ENCODE peak calls at places on chromosome 22, in six cellular contexts. One of them, this sample, is unnamed.

GRCh38 chr22:25362215-25362882 is 142.9 kb downstream of the CRYBB2 start:
- DNase-seq in H1: peak; percentile 98
- DNase-seq in HepG2: peak; percentile 35
- DNase-seq in K562: peak; percentile 60
- DNase-seq in GM12878: no peak
- DNase-seq in GM12891: peak; percentile 88
- DNase-seq in this sample: peak; percentile 87

GRCh38 chr22:28899199-28899853 is 16.0 kb downstream of the ZNRF3 start:
- DNase-seq in H1: no peak
- DNase-seq in HepG2: no peak
- DNase-seq in K562: no peak
- DNase-seq in GM12878: no peak
- DNase-seq in GM12891: no peak
- DNase-seq in this sample: no peak

GRCh38 chr22:25366876-25367466 is 147.5 kb downstream of the CRYBB2 start:
- DNase-seq in H1: no peak
- DNase-seq in HepG2: no peak
- DNase-seq in K562: no peak
- DNase-seq in GM12878: no peak
- DNase-seq in GM12891: no peak
- DNase-seq in this sample: no peak

GRCh38 chr22:42068351-42068730 is 2.3 kb downstream of the NAGA start:
- DNase-seq in H1: no peak
- DNase-seq in HepG2: no peak
- DNase-seq in K562: no peak
- DNase-seq in GM12878: no peak
- DNase-seq in GM12891: no peak
- DNase-seq in this sample: no peak

GRCh38 chr22:48760481-48761238 is 1067.0 kb downstream of the BRD1 start:
- DNase-seq in H1: no peak
- DNase-seq in HepG2: no peak
- DNase-seq in K562: no peak
- DNase-seq in GM12878: no peak
- DNase-seq in GM12891: no peak
- DNase-seq in this sample: no peak

GRCh38 chr22:37661160-37661924 is 2.8 kb downstream of the PDXP start:
- DNase-seq in H1: no peak
- DNase-seq in HepG2: peak; percentile 90
- DNase-seq in K562: peak; percentile 62
- DNase-seq in GM12878: no peak
- DNase-seq in GM12891: no peak
- DNase-seq in this sample: no peak

GRCh38 chr22:41925783-41926460 is 684 bp downstream of the TNFRSF13C start:
- DNase-seq in H1: peak; percentile 95
- DNase-seq in HepG2: peak; percentile 45
- DNase-seq in K562: peak; percentile 78
- DNase-seq in GM12878: no peak
- DNase-seq in GM12891: no peak
- DNase-seq in this sample: no peak

GRCh38 chr22:37930270-37930951 is 23.0 kb downstream of the C22orf23 start:
- DNase-seq in H1: no peak
- DNase-seq in HepG2: no peak
- DNase-seq in K562: no peak
- DNase-seq in GM12878: no peak
- DNase-seq in GM12891: peak; percentile 52
- DNase-seq in this sample: no peak

GRCh38 chr22:48708558-48709245 is 1119.0 kb downstream of the BRD1 start:
- DNase-seq in H1: no peak
- DNase-seq in HepG2: no peak
- DNase-seq in K562: no peak
- DNase-seq in GM12878: no peak
- DNase-seq in GM12891: no peak
- DNase-seq in this sample: no peak

GRCh38 chr22:48742191-48742555 is 1085.5 kb downstream of the BRD1 start:
- DNase-seq in H1: peak; percentile 17
- DNase-seq in HepG2: no peak
- DNase-seq in K562: no peak
- DNase-seq in GM12878: no peak
- DNase-seq in GM12891: no peak
- DNase-seq in this sample: no peak

GRCh38 chr22:25030636-25031035 is 78.1 kb downstream of the KIAA1671 start:
- DNase-seq in H1: no peak
- DNase-seq in HepG2: no peak
- DNase-seq in K562: no peak
- DNase-seq in GM12878: no peak
- DNase-seq in GM12891: no peak
- DNase-seq in this sample: no peak

GRCh38 chr22:49020314-49020713 is 807.4 kb downstream of the BRD1 start:
- DNase-seq in H1: no peak
- DNase-seq in HepG2: no peak
- DNase-seq in K562: no peak
- DNase-seq in GM12878: no peak
- DNase-seq in GM12891: no peak
- DNase-seq in this sample: no peak

GRCh38 chr22:23365961-23366360 is 185.7 kb downstream of the BCR start:
- DNase-seq in H1: no peak
- DNase-seq in HepG2: no peak
- DNase-seq in K562: no peak
- DNase-seq in GM12878: no peak
- DNase-seq in GM12891: no peak
- DNase-seq in this sample: no peak
- TF ChIP-seq TAF1 in H1: no peak
- TF ChIP-seq TAF1 in HepG2: no peak
- TF ChIP-seq TAF1 in K562: no peak
- TF ChIP-seq TAF1 in GM12878: no peak
- TF ChIP-seq TAF1 in GM12891: no peak
- TF ChIP-seq TAF1 in this sample: no peak

GRCh38 chr22:44685384-44686056 is 16.5 kb upstream of the PRR5 start:
- DNase-seq in H1: peak; percentile 75
- DNase-seq in HepG2: no peak
- DNase-seq in K562: peak; percentile 79
- DNase-seq in GM12878: peak; percentile 71
- DNase-seq in GM12891: no peak
- DNase-seq in this sample: peak; percentile 56
- TF ChIP-seq POLR2A in H1: no peak
- TF ChIP-seq POLR2A in HepG2: no peak
- TF ChIP-seq POLR2A in K562: no peak
- TF ChIP-seq POLR2A in GM12878: peak; percentile 68
- TF ChIP-seq POLR2A in GM12891: no peak
- TF ChIP-seq POLR2A in this sample: peak; percentile 34

GRCh38 chr22:19787849-19788141 is 27.2 kb downstream of the TBX1 start:
- DNase-seq in H1: no peak
- DNase-seq in HepG2: no peak
- DNase-seq in K562: no peak
- DNase-seq in GM12878: no peak
- DNase-seq in GM12891: no peak
- DNase-seq in this sample: no peak

GRCh38 chr22:19789406-19789805 is 28.8 kb downstream of the TBX1 start:
- DNase-seq in H1: no peak
- DNase-seq in HepG2: no peak
- DNase-seq in K562: no peak
- DNase-seq in GM12878: no peak
- DNase-seq in GM12891: no peak
- DNase-seq in this sample: no peak

GRCh38 chr22:19788661-19789225 is 28.2 kb downstream of the TBX1 start:
- DNase-seq in H1: no peak
- DNase-seq in HepG2: no peak
- DNase-seq in K562: no peak
- DNase-seq in GM12878: no peak
- DNase-seq in GM12891: no peak
- DNase-seq in this sample: no peak

GRCh38 chr22:19791243-19791642 is 30.7 kb downstream of the TBX1 start:
- DNase-seq in H1: no peak
- DNase-seq in HepG2: no peak
- DNase-seq in K562: no peak
- DNase-seq in GM12878: no peak
- DNase-seq in GM12891: no peak
- DNase-seq in this sample: no peak

GRCh38 chr22:19789828-19790227 is 29.2 kb downstream of the TBX1 start:
- DNase-seq in H1: no peak
- DNase-seq in HepG2: no peak
- DNase-seq in K562: no peak
- DNase-seq in GM12878: no peak
- DNase-seq in GM12891: no peak
- DNase-seq in this sample: no peak
- TF ChIP-seq POLR2AphosphoS5 in H1: no peak
- TF ChIP-seq POLR2AphosphoS5 in HepG2: no peak
- TF ChIP-seq POLR2AphosphoS5 in K562: no peak
- TF ChIP-seq POLR2AphosphoS5 in GM12878: no peak
- TF ChIP-seq POLR2AphosphoS5 in GM12891: no peak
- TF ChIP-seq POLR2AphosphoS5 in this sample: no peak

GRCh38 chr22:39138357-39138997 is 14.0 kb downstream of the CBX7 start:
- DNase-seq in H1: no peak
- DNase-seq in HepG2: no peak
- DNase-seq in K562: no peak
- DNase-seq in GM12878: no peak
- DNase-seq in GM12891: no peak
- DNase-seq in this sample: no peak
- TF ChIP-seq TAF1 in H1: no peak
- TF ChIP-seq TAF1 in HepG2: no peak
- TF ChIP-seq TAF1 in K562: no peak
- TF ChIP-seq TAF1 in GM12878: no peak
- TF ChIP-seq TAF1 in GM12891: no peak
- TF ChIP-seq TAF1 in this sample: no peak

DNA sequence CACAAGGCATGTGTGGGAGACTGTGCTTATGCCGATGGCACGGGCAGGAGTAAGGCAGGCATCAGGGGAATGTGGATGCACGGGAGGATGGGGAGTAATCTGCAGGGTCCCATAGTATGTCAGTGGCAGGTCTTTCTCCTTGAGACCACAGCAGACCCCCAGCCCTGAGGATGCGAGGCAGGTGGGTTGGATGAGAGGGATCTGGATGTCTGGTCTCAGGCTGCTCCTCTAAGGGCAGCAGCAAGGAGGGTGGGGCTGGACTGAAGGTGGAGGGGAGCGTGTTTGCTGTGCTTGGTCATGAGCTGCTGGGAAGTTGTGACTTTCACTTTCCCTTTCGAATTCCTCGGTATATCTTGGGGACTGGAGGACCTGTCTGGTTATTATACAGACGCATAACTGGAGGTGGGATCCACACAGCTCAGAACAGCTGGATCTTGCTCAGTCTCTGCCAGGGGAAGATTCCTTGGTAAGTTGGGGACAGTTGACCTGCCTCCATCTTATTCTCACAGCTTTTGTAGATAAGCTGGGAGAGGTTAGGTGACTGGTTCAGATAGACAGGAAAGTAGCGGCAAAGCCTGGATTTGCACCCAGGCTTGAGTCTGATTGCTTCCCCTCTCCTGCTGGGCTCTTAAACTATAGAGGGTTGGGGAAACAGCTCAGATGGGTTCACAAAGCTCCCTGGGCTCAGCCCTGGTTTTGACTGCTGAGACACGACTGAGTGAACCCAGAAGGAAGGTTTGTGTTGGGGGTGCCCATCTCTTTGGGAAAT is at the start of gene APOL1:
- DNase-seq in H1: no peak
- DNase-seq in HepG2: peak; percentile 63
- DNase-seq in K562: peak; percentile 75
- DNase-seq in GM12878: peak; percentile 62
- DNase-seq in GM12891: peak; percentile 34
- DNase-seq in this sample: no peak
- TF ChIP-seq POLR2A in H1: no peak
- TF ChIP-seq POLR2A in HepG2: peak; percentile 23
- TF ChIP-seq POLR2A in K562: peak; percentile 54
- TF ChIP-seq POLR2A in GM12878: peak; percentile 49
- TF ChIP-seq POLR2A in GM12891: peak; percentile 47
- TF ChIP-seq POLR2A in this sample: no peak

DNA sequence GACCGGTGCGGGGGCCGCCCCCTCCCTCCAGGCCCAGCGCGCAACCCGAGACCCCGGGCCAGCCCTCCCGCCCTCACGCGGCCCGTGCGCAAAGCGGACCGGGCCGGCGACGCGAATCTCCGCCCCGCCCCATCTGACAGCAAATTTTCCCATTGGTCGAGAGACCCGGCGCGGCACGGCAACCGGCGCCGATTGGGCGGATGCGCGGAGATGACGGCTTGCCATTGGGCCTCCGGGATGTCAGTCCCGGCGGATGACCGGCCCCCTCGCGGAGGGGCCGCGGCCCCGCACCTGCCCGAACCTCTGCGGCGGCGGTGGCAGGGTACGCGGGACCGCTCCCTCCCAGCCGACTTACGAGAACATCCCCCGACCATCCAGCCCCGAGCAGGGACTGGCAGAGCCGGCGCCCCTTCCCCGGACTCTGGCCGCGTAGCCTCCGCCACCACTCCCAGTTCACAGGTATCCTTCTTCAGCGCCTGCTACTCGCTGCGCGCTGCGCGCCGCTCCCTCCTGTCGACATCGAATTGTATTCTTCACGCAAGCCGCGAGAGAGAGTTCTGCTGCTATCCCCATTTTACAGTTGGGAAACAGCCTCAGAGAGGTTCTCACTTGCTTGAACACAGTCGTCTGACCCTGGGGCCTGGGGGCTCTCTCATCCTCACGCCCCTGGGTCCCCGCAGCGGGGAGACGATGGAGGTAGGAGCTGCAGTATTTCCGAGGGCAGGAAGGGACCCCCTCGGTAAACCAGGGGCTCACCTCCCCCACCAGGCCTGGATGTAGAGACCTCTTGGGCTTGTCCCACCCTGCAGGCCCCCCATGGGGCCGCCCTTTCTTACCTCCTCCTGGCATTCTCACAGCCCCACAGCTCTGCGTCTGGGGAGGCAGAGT is at the start of gene ARVCF:
- DNase-seq in H1: peak; percentile 98
- DNase-seq in HepG2: peak; percentile 81
- DNase-seq in K562: peak; percentile 100
- DNase-seq in GM12878: no peak
- DNase-seq in GM12891: peak; percentile 99
- DNase-seq in this sample: peak; percentile 99
- TF ChIP-seq POLR2AphosphoS5 in H1: no peak
- TF ChIP-seq POLR2AphosphoS5 in HepG2: peak; percentile 39
- TF ChIP-seq POLR2AphosphoS5 in K562: no peak
- TF ChIP-seq POLR2AphosphoS5 in GM12878: no peak
- TF ChIP-seq POLR2AphosphoS5 in GM12891: no peak
- TF ChIP-seq POLR2AphosphoS5 in this sample: no peak

DNA sequence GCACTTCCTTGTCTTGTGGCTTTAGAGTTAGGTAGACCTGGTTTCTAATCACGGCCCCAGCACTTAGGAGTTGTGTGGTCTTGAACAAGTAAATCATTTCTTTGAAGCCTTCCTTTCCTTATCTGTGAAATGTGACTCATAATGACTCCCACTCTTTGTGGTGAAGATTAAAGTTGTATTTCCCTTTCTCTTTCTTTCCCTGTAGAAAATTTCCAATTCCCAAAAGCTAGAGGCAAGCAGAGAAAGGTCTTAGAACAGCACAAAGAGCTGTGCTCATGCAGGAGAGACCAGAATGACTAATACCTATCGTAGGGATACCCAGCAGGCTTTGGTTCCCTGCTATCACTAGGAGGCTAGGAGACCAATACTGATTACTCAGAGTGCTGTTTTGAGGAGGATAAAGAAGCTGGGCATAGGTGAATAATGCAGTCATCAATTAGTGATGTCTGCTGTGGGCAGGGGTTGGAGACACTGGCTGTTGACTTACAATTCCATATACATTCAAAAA is 270.7 kb upstream of the SYN3 start:
- DNase-seq in H1: no peak
- DNase-seq in HepG2: peak; percentile 55
- DNase-seq in K562: no peak
- DNase-seq in GM12878: no peak
- DNase-seq in GM12891: no peak
- DNase-seq in this sample: no peak
- TF ChIP-seq TAF1 in H1: no peak
- TF ChIP-seq TAF1 in HepG2: no peak
- TF ChIP-seq TAF1 in K562: no peak
- TF ChIP-seq TAF1 in GM12878: no peak
- TF ChIP-seq TAF1 in GM12891: no peak
- TF ChIP-seq TAF1 in this sample: no peak

This sample was measured in GM12892.